ENCODE peak calls at places on chromosomes 12 and 14, in four cellular contexts. M is IMR-90, L is SK-N-SH, E is A549. D is an unnamed sample.

GRCh38 chr12:34401659-34402227 is 379.4 kb downstream of the ALG10 start:
- DNase-seq in E (no peak), L (peak), M (no peak), D (no peak)

GRCh38 chr14:53509227-53509822 is 356.2 kb upstream of the DDHD1 start:
- DNase-seq in L (no peak), M (peak), E (no peak), D (no peak)

GRCh38 chr14:22509751-22510300 is 79.2 kb downstream of the DAD1 start:
- DNase-seq in E (no peak), M (no peak), L (no peak), D (no peak)

GRCh38 chr12:100688451-100688864 is 106.1 kb upstream of the ANO4 start:
- DNase-seq in E (no peak), L (no peak), M (no peak), D (no peak)

GRCh38 chr14:68961781-68962584 is 17.1 kb downstream of the ACTN1 start:
- DNase-seq in M (peak), E (peak), L (peak), D (no peak)

GRCh38 chr12:6192604-6193380 is 7.4 kb upstream of the CD9 start:
- DNase-seq in M (no peak), L (no peak), E (no peak), D (no peak)

GRCh38 chr14:102052522-102052921 is 34.3 kb downstream of the HSP90AA1 start:
- DNase-seq in L (no peak), E (no peak), M (no peak), D (no peak)

GRCh38 chr14:70811065-70811464 is 1.8 kb upstream of the MAP3K9 start:
- DNase-seq in M (peak), E (no peak), L (no peak), D (no peak)

GRCh38 chr12:130133851-130134562 is 28.3 kb upstream of the FZD10 start:
- DNase-seq in L (no peak), E (no peak), M (no peak), D (no peak)

GRCh38 chr12:11158885-11159444 is 12.0 kb upstream of the SMIM10L1 start:
- DNase-seq in L (no peak), E (no peak), M (no peak), D (no peak)

DNA sequence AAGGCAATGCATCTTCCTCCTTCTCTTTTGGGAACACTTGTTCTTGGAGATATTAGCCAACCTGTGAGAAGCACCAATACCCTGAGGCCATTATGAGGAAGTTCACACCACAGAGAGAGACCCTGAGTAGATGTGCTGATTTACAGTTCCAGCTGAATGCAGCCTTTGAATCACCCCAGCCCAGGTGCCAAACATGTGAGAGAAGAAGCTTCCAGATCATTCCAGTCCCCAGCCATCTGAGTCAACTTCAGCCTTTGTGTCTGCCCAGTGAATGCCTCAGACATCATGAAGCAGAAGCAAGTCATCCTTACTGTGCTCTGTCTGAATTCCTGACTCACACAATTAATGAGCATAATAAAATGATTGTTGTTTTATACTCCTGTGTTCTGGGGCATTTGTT is 25.1 kb downstream of the C12orf42 start:
- DNase-seq in M (no peak), E (peak), L (no peak), D (no peak)
- TF ChIP-seq SMC3 in M (no peak), E (no peak), L (no peak), D (no peak)

GRCh38 chr14:56170877-56171422 is 52.7 kb downstream of the PELI2 start:
- DNase-seq in E (no peak), L (no peak), M (no peak), D (no peak)

GRCh38 chr14:56173360-56173922 is 55.2 kb downstream of the PELI2 start:
- DNase-seq in M (no peak), E (no peak), L (no peak), D (no peak)

GRCh38 chr14:56172074-56172473 is 53.9 kb downstream of the PELI2 start:
- DNase-seq in E (no peak), L (no peak), M (no peak), D (no peak)

GRCh38 chr14:56170028-56170427 is 51.8 kb downstream of the PELI2 start:
- DNase-seq in M (peak), E (no peak), L (no peak), D (no peak)

DNA sequence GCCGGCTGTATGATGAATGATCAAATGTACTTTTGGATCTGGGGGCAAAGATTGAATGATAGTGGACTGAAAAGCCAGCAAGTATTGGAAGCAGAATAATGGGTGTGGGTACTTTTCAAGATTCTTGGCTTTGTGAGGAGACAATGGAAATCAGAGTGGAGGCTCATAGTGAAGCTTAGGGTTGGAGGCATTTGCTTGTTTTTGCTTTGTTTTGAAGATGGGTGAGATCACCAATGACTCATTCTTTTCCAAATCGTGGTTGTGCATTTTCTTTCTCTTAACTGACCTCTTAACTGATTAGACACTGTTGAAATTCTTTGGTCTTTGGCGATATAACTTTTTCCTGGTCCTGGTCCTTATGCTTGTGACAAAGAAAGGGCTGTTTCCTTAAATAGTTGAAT is 54.4 kb downstream of the PELI2 start:
- DNase-seq in M (peak), E (peak), L (no peak), D (no peak)
- TF ChIP-seq SMC3 in M (no peak), E (no peak), L (no peak), D (no peak)

DNA sequence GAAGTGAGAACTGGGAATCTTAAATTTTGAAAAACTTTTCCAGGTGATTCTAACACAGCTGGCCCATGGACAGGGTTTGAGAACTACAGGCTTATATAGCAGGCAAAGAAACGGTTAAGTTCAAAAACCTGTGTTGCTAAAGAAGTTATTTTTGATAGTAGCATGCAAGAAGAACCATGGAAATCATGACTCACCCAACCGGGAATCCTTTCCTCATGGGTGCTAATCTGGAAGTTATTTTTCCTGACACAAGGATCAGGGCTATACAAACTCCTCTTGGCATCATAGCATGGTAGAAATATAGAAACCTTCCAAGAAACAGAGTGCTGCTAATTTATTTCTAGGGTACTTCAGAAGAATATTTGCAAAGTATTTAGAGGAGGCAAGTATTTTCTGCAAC is 588.7 kb downstream of the CCER1 start:
- DNase-seq in E (no peak), M (peak), L (no peak), D (no peak)
- TF ChIP-seq SMC3 in E (no peak), M (no peak), L (no peak), D (no peak)

DNA sequence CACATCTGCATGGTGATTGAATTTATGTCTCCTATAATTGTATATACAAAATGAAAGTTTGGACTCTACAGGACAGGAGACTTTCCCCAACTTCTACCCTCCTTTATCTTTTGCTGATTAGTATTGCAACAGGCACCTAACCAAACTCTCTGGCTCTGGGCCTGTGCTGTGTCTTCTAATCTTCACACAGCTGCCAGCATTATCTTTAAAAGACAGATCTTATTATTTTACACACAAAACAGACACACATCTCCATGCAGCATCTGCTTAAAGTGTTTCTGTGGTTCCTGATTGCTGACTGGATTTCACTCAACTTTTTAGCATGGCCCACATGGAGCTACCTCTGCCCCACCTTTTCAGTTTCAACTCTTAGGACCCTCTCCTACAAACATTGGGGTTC is 154.9 kb upstream of the PELI2 start:
- DNase-seq in E (no peak), L (no peak), M (no peak), D (no peak)
- TF ChIP-seq SMC3 in E (no peak), L (no peak), M (no peak), D (no peak)

GRCh38 chr12:40240779-40241178 is 16.0 kb downstream of the LRRK2 start:
- DNase-seq in E (no peak), L (no peak), M (no peak), D (no peak)
- TF ChIP-seq SMC3 in E (no peak), L (no peak), M (no peak), D (no peak)

DNA sequence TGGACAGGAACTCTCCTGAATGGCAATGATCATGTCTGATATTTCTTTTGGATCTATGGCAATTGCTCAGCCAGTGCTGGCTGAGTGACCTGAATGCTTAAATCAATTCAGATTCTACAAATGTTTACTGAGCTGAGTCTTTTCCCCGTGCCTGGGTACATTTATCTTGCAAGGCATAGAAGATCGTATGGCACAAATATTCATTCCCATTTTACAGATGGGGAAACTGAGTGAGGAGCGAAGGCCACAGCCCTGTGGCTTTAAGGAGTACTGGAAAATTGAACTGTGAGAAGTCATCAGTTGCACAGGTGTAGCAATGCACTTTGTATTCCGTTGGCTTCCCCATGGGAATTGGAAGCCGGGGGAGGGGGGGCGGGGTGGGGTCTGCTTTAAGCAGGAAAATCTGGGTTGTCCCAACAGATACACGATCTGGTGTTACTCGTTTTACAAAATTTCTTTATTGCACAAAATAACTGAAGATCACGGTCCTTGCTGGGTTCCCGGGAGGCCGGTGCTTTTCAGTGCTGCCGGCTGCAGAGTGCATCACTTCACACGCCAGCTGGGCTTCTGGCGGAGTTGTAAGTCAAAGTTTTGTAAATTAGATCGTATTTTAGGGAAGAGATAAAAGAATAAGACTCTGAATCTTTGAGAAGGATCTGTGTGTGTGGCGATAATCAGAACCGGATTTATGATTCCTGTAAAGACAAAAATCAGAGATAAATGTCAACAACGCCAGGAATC is 75.1 kb upstream of the MAP1LC3B2 start:
- DNase-seq in M (no peak), E (no peak), L (peak), D (no peak)
- TF ChIP-seq SMC3 in M (no peak), E (no peak), L (no peak), D (no peak)

GRCh38 chr14:36514278-36515104 is 5.5 kb downstream of the NKX2-1 start:
- DNase-seq in E (no peak), M (no peak), L (no peak), D (no peak)

GRCh38 chr14:36513012-36513420 is 7.0 kb downstream of the NKX2-1 start:
- DNase-seq in E (no peak), M (no peak), L (peak), D (no peak)

GRCh38 chr14:36515105-36515593 is 4.9 kb downstream of the NKX2-1 start:
- DNase-seq in E (no peak), L (peak), M (no peak), D (no peak)

GRCh38 chr14:36512585-36513003 is 7.4 kb downstream of the NKX2-1 start:
- DNase-seq in L (peak), M (no peak), E (no peak), D (no peak)

GRCh38 chr14:36513451-36514277 is 6.4 kb downstream of the NKX2-1 start:
- DNase-seq in L (peak), M (no peak), E (no peak), D (no peak)
- TF ChIP-seq SMC3 in L (no peak), M (no peak), E (no peak), D (no peak)

D was measured in GM12878.